ENCODE peak calls at places on chromosomes 7 and 10, in four cellular contexts. One of them, this sample, is unnamed.

GRCh38 chr7:19773361-19773760 is at the start of gene TMEM196:
- DNase-seq in upper lobe of left lung: no peak
- DNase-seq in GM23338: peak; percentile 68
- DNase-seq in stomach: no peak
- DNase-seq in this sample: no peak

GRCh38 chr7:1020849-1021251 is 23.5 kb upstream of the GPR146 start:
- DNase-seq in GM23338: no peak
- DNase-seq in stomach: no peak
- DNase-seq in upper lobe of left lung: no peak
- DNase-seq in this sample: no peak

GRCh38 chr7:139828880-139829653 is at the start of gene TBXAS1:
- DNase-seq in stomach: peak; percentile 48
- DNase-seq in upper lobe of left lung: peak; percentile 71
- DNase-seq in GM23338: no peak
- DNase-seq in this sample: peak; percentile 7

GRCh38 chr7:13989138-13989943 is at the start of gene ETV1:
- DNase-seq in GM23338: peak; percentile 98
- DNase-seq in stomach: peak; percentile 42
- DNase-seq in upper lobe of left lung: peak; percentile 80
- DNase-seq in this sample: peak; percentile 46

GRCh38 chr7:144822223-144822622 is 13.6 kb downstream of the TPK1 start:
- DNase-seq in stomach: no peak
- DNase-seq in GM23338: no peak
- DNase-seq in upper lobe of left lung: no peak
- DNase-seq in this sample: no peak

GRCh38 chr10:107165007-107165406 is 501 bp upstream of the SORCS1 start:
- DNase-seq in stomach: no peak
- DNase-seq in GM23338: peak; percentile 46
- DNase-seq in upper lobe of left lung: no peak
- DNase-seq in this sample: no peak

GRCh38 chr10:70775679-70776454 is 9.3 kb downstream of the TBATA start:
- DNase-seq in GM23338: no peak
- DNase-seq in upper lobe of left lung: peak; percentile 14
- DNase-seq in stomach: peak; percentile 17
- DNase-seq in this sample: no peak

GRCh38 chr7:12256025-12256570 is 45.0 kb downstream of the TMEM106B start:
- DNase-seq in GM23338: no peak
- DNase-seq in upper lobe of left lung: no peak
- DNase-seq in stomach: no peak
- DNase-seq in this sample: no peak

GRCh38 chr10:127310389-127310788 is 114.0 kb upstream of the INSYN2A start:
- DNase-seq in stomach: no peak
- DNase-seq in GM23338: no peak
- DNase-seq in upper lobe of left lung: no peak
- DNase-seq in this sample: no peak

GRCh38 chr10:17212802-17213204 is 11.3 kb upstream of the TRDMT1 start:
- DNase-seq in upper lobe of left lung: no peak
- DNase-seq in GM23338: no peak
- DNase-seq in stomach: no peak
- DNase-seq in this sample: no peak

GRCh38 chr7:130256716-130257115 is 9.9 kb upstream of the CPA2 start:
- DNase-seq in upper lobe of left lung: no peak
- DNase-seq in GM23338: peak; percentile 41
- DNase-seq in stomach: no peak
- DNase-seq in this sample: no peak

GRCh38 chr10:62681211-62681940 is 123.1 kb upstream of the ADO start:
- DNase-seq in stomach: peak; percentile 29
- DNase-seq in GM23338: peak; percentile 45
- DNase-seq in upper lobe of left lung: peak; percentile 35
- DNase-seq in this sample: no peak

GRCh38 chr7:159115601-159116501 is 28.8 kb downstream of the VIPR2 start:
- DNase-seq in upper lobe of left lung: no peak
- DNase-seq in GM23338: no peak
- DNase-seq in stomach: no peak
- DNase-seq in this sample: no peak

GRCh38 chr7:36175872-36176271 is 22.8 kb downstream of the EEPD1 start:
- DNase-seq in stomach: no peak
- DNase-seq in GM23338: no peak
- DNase-seq in upper lobe of left lung: peak; percentile 81
- DNase-seq in this sample: no peak

GRCh38 chr7:157273208-157274202 is 63.3 kb upstream of the DNAJB6 start:
- DNase-seq in stomach: peak; percentile 73
- DNase-seq in upper lobe of left lung: peak; percentile 80
- DNase-seq in GM23338: peak; percentile 81
- DNase-seq in this sample: peak; percentile 46
- TF ChIP-seq POLR2AphosphoS5 in stomach: peak; percentile 63
- TF ChIP-seq POLR2AphosphoS5 in upper lobe of left lung: no peak
- TF ChIP-seq POLR2AphosphoS5 in GM23338: no peak
- TF ChIP-seq POLR2AphosphoS5 in this sample: peak; percentile 54

DNA sequence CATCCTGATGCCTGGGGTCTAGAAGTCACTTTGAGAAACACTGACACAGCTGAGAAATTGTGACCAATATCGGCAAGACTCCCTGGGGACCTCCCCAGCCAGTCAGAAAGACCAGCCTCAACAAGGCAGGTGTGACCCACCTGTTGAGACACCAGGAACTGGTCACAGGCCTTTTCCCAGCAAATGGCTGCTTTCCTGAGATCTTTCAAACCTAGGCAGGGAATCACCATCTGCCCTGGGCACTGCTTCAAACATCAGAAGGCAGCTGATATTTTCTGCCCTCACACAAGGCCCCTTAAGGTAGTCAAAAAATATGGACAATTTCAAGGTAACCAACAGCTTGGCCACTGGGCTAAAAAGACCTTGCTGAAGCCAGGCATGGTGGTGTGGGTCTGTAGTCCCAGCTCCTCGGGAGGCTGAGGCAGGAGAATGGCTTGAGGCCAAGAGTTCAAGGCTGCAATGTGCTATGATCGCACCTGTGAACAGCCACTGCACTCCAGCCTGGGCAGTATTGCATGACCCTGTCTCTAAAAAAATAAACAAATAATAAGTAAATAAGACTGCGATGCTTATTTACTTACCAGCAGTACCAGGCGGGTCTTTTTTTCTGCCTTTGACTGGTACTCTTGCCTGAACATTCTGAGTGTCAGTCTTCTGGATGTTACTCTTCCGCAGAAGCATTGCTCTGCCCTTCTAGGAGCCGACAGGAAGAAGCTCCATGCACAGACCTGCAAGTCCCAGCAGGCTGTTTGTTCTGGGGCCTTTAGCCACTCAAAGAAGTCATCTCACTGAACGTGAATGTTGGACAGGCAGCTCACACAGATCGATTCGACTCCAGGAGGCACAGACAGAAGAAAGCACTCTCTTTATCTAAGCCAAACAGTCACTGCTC is 59.7 kb downstream of the SORBS1 start:
- DNase-seq in upper lobe of left lung: no peak
- DNase-seq in GM23338: no peak
- DNase-seq in stomach: no peak
- DNase-seq in this sample: no peak
- H3K4me1 ChIP-seq in upper lobe of left lung: peaks cover 32% of the 10 kb centered on the region
- H3K4me1 ChIP-seq in GM23338: peaks cover 42% of the 10 kb centered on the region
- H3K4me1 ChIP-seq in stomach: peaks cover 88% of the 10 kb centered on the region
- H3K4me1 ChIP-seq in this sample: no peaks in the 10 kb centered on the region

GRCh38 chr7:71132521-71133231 is 732 bp downstream of the GALNT17 start:
- DNase-seq in upper lobe of left lung: no peak
- DNase-seq in GM23338: peak; percentile 72
- DNase-seq in stomach: no peak
- DNase-seq in this sample: peak; percentile 10
- H3K4me3 ChIP-seq in upper lobe of left lung: peak overlapping the region; percentile 2
- H3K4me3 ChIP-seq in GM23338: peak overlapping the region; percentile 93
- H3K4me3 ChIP-seq in stomach: peak overlapping the region; percentile 48
- H3K4me3 ChIP-seq in this sample: peak overlapping the region; percentile 67

GRCh38 chr10:99849057-99849456 is 66.6 kb downstream of the ABCC2 start:
- DNase-seq in stomach: no peak
- DNase-seq in upper lobe of left lung: no peak
- DNase-seq in GM23338: no peak
- DNase-seq in this sample: no peak

GRCh38 chr10:99849525-99849924 is 67.1 kb downstream of the ABCC2 start:
- DNase-seq in GM23338: peak; percentile 59
- DNase-seq in upper lobe of left lung: no peak
- DNase-seq in stomach: no peak
- DNase-seq in this sample: no peak

GRCh38 chr10:99850041-99850766 is 67.8 kb downstream of the ABCC2 start:
- DNase-seq in upper lobe of left lung: no peak
- DNase-seq in stomach: no peak
- DNase-seq in GM23338: peak; percentile 93
- DNase-seq in this sample: no peak

GRCh38 chr10:99851825-99852224 is 69.4 kb downstream of the ABCC2 start:
- DNase-seq in upper lobe of left lung: no peak
- DNase-seq in GM23338: no peak
- DNase-seq in stomach: no peak
- DNase-seq in this sample: no peak

DNA sequence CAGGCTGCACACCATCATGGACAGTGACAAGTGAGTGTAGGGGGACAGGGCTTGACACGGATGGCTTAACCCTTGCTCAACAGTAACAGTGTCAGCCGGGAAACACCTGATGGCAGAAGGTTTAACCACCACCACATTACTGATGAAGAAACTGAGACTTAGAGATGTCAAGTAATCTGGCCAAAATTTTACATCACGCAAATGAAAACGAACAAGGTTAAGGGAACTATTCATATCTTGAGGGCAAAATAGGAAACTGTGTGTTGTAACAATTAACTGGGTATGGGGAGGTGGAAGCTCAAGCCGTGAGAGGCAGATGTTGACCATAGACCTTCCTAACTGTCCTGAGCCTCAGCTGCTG is 68.3 kb downstream of the ABCC2 start:
- DNase-seq in stomach: no peak
- DNase-seq in upper lobe of left lung: no peak
- DNase-seq in GM23338: no peak
- DNase-seq in this sample: no peak
- TF ChIP-seq POLR2AphosphoS5 in stomach: no peak
- TF ChIP-seq POLR2AphosphoS5 in upper lobe of left lung: no peak
- TF ChIP-seq POLR2AphosphoS5 in GM23338: no peak
- TF ChIP-seq POLR2AphosphoS5 in this sample: no peak

DNA sequence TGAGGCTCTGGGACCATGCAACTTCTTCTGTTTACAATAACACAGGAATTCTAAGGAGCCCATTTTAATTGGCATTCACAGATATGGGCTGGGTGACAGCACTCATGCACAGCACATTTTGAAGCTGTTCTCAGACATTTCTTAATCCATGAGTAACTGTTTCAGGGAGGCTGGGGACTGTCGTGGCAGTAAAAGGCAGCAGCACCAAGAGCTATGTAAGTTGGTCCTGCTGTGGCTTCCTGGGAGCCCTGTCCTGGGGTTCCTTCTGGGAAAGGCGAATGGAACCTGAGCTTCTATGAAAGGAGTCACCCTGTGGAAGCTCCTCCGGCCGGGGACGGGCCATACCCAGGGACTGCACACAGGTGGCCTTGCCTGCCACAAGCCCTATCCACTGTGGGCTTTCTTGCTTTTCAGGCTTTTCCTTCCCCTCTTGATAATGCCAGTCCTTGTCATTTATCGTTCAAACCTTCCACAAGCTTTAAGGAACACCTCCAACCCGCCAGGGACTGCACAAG is 40.5 kb downstream of the COBL start:
- DNase-seq in upper lobe of left lung: no peak
- DNase-seq in stomach: no peak
- DNase-seq in GM23338: no peak
- DNase-seq in this sample: no peak
- H3K4me1 ChIP-seq in upper lobe of left lung: no peaks in the 10 kb centered on the region
- H3K4me1 ChIP-seq in stomach: peaks cover 46% of the 10 kb centered on the region
- H3K4me1 ChIP-seq in GM23338: peaks cover 17% of the 10 kb centered on the region
- H3K4me1 ChIP-seq in this sample: no peaks in the 10 kb centered on the region

GRCh38 chr10:30701471-30702173 is 72.1 kb upstream of the LYZL2 start:
- DNase-seq in upper lobe of left lung: peak; percentile 46
- DNase-seq in stomach: peak; percentile 31
- DNase-seq in GM23338: no peak
- DNase-seq in this sample: no peak

GRCh38 chr10:30694492-30695228 is 65.1 kb upstream of the LYZL2 start:
- DNase-seq in upper lobe of left lung: no peak
- DNase-seq in GM23338: no peak
- DNase-seq in stomach: no peak
- DNase-seq in this sample: no peak

GRCh38 chr10:30702860-30703259 is 73.3 kb upstream of the LYZL2 start:
- DNase-seq in upper lobe of left lung: no peak
- DNase-seq in stomach: no peak
- DNase-seq in GM23338: no peak
- DNase-seq in this sample: no peak

DNA sequence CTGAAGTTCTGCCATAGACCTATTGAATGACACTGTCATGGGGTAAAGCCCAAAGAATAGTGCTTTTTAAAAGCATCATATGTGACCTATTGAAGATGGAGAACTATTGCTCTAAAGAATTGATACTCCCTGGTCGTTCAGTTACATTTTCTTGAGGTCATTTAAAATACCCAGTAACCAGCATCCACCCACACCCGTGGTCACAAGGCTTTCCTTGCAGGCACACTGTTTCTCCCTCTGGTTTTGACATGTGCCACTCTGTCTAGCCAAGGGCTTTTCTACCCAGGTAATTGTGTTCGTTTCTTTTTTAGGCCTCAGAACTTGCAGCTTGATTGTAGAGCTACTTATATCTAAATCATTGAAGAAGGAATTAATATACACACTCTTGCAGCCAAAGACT is 68.3 kb upstream of the LYZL2 start:
- DNase-seq in stomach: no peak
- DNase-seq in GM23338: no peak
- DNase-seq in upper lobe of left lung: no peak
- DNase-seq in this sample: no peak
- H3K4me3 ChIP-seq in stomach: no peak overlapping the region
- H3K4me3 ChIP-seq in GM23338: no peak overlapping the region
- H3K4me3 ChIP-seq in upper lobe of left lung: no peak overlapping the region
- H3K4me3 ChIP-seq in this sample: no peak overlapping the region